ENCODE peak calls at places on chromosomes 1 and 21, in four cellular contexts. One of them, this sample, is unnamed.

GRCh38 chr1:47424336-47424982 is 8.4 kb downstream of the FOXE3 start:
- DNase-seq in CD4-positive, alpha-beta T cell: no peak
- DNase-seq in PC-9: peak; percentile 51
- DNase-seq in neural crest cell: peak; percentile 53
- DNase-seq in this sample: no peak

GRCh38 chr1:48077860-48078259 is 80.7 kb upstream of the TRABD2B start:
- DNase-seq in neural crest cell: no peak
- DNase-seq in PC-9: no peak
- DNase-seq in CD4-positive, alpha-beta T cell: no peak
- DNase-seq in this sample: no peak

GRCh38 chr21:14567557-14568279 is 21.6 kb upstream of the SAMSN1 start:
- DNase-seq in neural crest cell: no peak
- DNase-seq in CD4-positive, alpha-beta T cell: no peak
- DNase-seq in PC-9: no peak
- DNase-seq in this sample: no peak

GRCh38 chr1:86227026-86227425 is 70.5 kb upstream of the COL24A1 start:
- DNase-seq in neural crest cell: no peak
- DNase-seq in PC-9: no peak
- DNase-seq in CD4-positive, alpha-beta T cell: no peak
- DNase-seq in this sample: no peak

GRCh38 chr1:43668956-43669355 is 19.0 kb downstream of the KDM4A start:
- DNase-seq in CD4-positive, alpha-beta T cell: no peak
- DNase-seq in PC-9: no peak
- DNase-seq in neural crest cell: no peak
- DNase-seq in this sample: no peak

GRCh38 chr1:77929806-77930205 is 41.4 kb downstream of the NEXN start:
- DNase-seq in PC-9: no peak
- DNase-seq in neural crest cell: no peak
- DNase-seq in CD4-positive, alpha-beta T cell: no peak
- DNase-seq in this sample: no peak

GRCh38 chr1:27137544-27138075 is 17.3 kb downstream of the SLC9A1 start:
- DNase-seq in PC-9: no peak
- DNase-seq in CD4-positive, alpha-beta T cell: no peak
- DNase-seq in neural crest cell: peak; percentile 36
- DNase-seq in this sample: no peak

GRCh38 chr1:226644541-226645176 is 94.4 kb downstream of the ITPKB start:
- DNase-seq in PC-9: peak; percentile 60
- DNase-seq in neural crest cell: no peak
- DNase-seq in CD4-positive, alpha-beta T cell: no peak
- DNase-seq in this sample: no peak

GRCh38 chr1:4027492-4028138 is 127.5 kb upstream of the C1orf174 start:
- DNase-seq in CD4-positive, alpha-beta T cell: no peak
- DNase-seq in PC-9: no peak
- DNase-seq in neural crest cell: no peak
- DNase-seq in this sample: no peak

GRCh38 chr21:35861656-35862055 is 198.7 kb downstream of the SETD4 start:
- DNase-seq in CD4-positive, alpha-beta T cell: no peak
- DNase-seq in neural crest cell: no peak
- DNase-seq in PC-9: no peak
- DNase-seq in this sample: no peak

GRCh38 chr1:43058545-43059360 is 100.1 kb upstream of the SLC2A1 start:
- DNase-seq in PC-9: no peak
- DNase-seq in CD4-positive, alpha-beta T cell: no peak
- DNase-seq in neural crest cell: no peak
- DNase-seq in this sample: no peak

GRCh38 chr1:150973826-150974579 is 632 bp downstream of the CERS2 start:
- DNase-seq in PC-9: no peak
- DNase-seq in neural crest cell: no peak
- DNase-seq in CD4-positive, alpha-beta T cell: peak; percentile 11
- DNase-seq in this sample: no peak

GRCh38 chr1:47442844-47443529 is 5.1 kb downstream of the FOXD2 start:
- DNase-seq in neural crest cell: no peak
- DNase-seq in CD4-positive, alpha-beta T cell: no peak
- DNase-seq in PC-9: no peak
- DNase-seq in this sample: no peak

GRCh38 chr1:156832434-156832833 is 15.8 kb upstream of the SH2D2A start:
- DNase-seq in CD4-positive, alpha-beta T cell: no peak
- DNase-seq in neural crest cell: no peak
- DNase-seq in PC-9: no peak
- DNase-seq in this sample: no peak
- TF ChIP-seq CTCF in CD4-positive, alpha-beta T cell: no peak
- TF ChIP-seq CTCF in neural crest cell: no peak
- TF ChIP-seq CTCF in PC-9: no peak
- TF ChIP-seq CTCF in this sample: no peak

GRCh38 chr1:91487469-91487868 is 13.2 kb upstream of the CDC7 start:
- DNase-seq in neural crest cell: no peak
- DNase-seq in PC-9: no peak
- DNase-seq in CD4-positive, alpha-beta T cell: no peak
- DNase-seq in this sample: no peak
- TF ChIP-seq CTCF in neural crest cell: no peak
- TF ChIP-seq CTCF in PC-9: no peak
- TF ChIP-seq CTCF in CD4-positive, alpha-beta T cell: no peak
- TF ChIP-seq CTCF in this sample: no peak

DNA sequence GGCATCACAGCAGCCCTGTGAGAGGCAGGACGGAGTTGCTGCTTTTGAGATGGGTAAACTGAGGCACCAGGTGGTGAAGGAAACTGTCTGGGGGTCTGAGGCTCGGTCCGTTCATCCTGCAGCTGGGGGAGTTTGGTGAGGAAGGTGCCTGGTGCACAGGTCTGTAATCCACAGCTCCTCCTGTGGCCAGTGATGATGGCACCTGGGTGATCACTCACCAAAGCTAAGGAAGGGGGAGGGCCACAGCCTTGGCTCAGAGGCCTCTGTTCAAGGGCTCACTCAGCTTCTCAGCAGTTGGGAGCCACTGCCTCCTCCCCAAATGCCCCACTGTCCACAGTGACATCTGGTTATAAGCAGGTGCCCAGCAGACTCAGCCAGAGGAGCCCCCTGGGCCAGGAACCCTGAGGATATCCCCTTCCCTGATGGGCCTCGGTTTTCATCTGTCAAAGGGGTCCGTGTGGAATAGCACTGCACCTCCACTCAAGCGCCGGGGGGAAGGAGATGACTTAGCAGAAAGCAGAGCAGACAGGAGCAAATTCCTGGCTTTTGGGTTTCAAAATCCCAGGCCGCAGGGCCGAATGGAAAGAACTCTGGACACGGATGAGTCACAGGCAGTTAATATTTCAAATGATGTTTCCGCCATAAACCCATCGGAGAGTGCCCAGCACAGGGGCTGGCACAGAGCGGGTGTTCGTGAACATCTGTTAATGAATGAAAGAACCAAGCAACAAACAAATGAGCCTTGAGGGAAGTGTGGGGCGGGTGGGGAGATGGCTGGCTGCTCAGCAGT is 82.8 kb downstream of the DMRTB1 start:
- DNase-seq in PC-9: peak; percentile 89
- DNase-seq in CD4-positive, alpha-beta T cell: no peak
- DNase-seq in neural crest cell: no peak
- DNase-seq in this sample: no peak
- TF ChIP-seq CTCF in PC-9: peak; percentile 78
- TF ChIP-seq CTCF in CD4-positive, alpha-beta T cell: no peak
- TF ChIP-seq CTCF in neural crest cell: peak; percentile 33
- TF ChIP-seq CTCF in this sample: peak; percentile 46

DNA sequence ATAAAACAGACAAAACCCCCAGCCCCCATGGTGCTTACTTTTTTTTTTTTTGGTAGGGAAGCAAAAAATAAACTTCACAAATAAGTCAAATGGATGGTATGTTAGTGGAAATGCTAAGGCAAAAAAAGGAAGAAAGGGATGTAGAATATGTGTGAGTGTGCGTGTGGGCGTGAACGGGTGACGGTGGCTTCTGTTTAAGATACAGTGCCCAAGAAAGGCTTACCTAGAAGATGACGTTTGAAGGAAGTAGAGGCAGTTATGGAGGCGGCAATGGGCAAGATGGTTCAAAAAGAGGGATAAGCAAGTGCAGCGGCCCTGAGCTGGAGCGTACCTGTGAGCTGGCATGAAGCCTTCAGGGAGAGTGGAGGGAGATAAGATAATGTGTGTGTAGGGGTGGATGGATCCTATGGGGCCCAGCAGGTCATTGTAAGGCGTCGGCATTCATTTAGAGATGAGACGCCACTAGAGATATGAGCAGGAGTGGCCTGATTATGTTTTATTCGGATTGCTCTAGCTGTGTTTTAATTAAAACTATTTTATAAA is 19.9 kb downstream of the LEPR start:
- DNase-seq in CD4-positive, alpha-beta T cell: no peak
- DNase-seq in neural crest cell: no peak
- DNase-seq in PC-9: no peak
- DNase-seq in this sample: no peak
- TF ChIP-seq CTCF in CD4-positive, alpha-beta T cell: no peak
- TF ChIP-seq CTCF in neural crest cell: no peak
- TF ChIP-seq CTCF in PC-9: no peak
- TF ChIP-seq CTCF in this sample: no peak

GRCh38 chr1:23080885-23081284 is 61.6 kb downstream of the KDM1A start:
- DNase-seq in CD4-positive, alpha-beta T cell: no peak
- DNase-seq in neural crest cell: no peak
- DNase-seq in PC-9: no peak
- DNase-seq in this sample: no peak

GRCh38 chr1:23079025-23079424 is 59.8 kb downstream of the KDM1A start:
- DNase-seq in neural crest cell: no peak
- DNase-seq in PC-9: no peak
- DNase-seq in CD4-positive, alpha-beta T cell: no peak
- DNase-seq in this sample: no peak

GRCh38 chr1:23083714-23084480 is 64.6 kb downstream of the KDM1A start:
- DNase-seq in PC-9: no peak
- DNase-seq in neural crest cell: no peak
- DNase-seq in CD4-positive, alpha-beta T cell: no peak
- DNase-seq in this sample: no peak

GRCh38 chr1:23084880-23085279 is 65.6 kb downstream of the KDM1A start:
- DNase-seq in PC-9: no peak
- DNase-seq in CD4-positive, alpha-beta T cell: no peak
- DNase-seq in neural crest cell: no peak
- DNase-seq in this sample: no peak

DNA sequence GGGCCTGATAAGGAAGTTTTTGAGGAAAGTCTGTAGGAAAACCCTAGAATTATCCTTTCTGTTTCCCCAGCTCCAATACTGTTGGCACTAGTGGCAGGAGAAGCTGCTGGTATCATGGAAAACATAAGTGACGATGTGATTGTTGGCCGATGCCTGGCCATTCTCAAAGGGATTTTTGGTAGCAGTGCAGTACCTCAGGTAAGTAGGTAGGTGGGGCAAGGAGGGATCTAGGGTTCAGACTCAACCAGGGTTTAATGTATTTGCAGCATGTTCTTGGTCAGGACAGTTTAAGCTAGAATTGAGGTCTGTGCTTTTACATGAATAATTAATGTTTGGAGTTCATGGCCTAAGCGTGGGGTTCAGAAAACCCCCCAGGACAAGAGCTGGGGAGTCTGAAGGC is 62.1 kb downstream of the KDM1A start:
- DNase-seq in PC-9: no peak
- DNase-seq in neural crest cell: no peak
- DNase-seq in CD4-positive, alpha-beta T cell: no peak
- DNase-seq in this sample: no peak
- TF ChIP-seq CTCF in PC-9: peak; percentile 53
- TF ChIP-seq CTCF in neural crest cell: peak; percentile 50
- TF ChIP-seq CTCF in CD4-positive, alpha-beta T cell: no peak
- TF ChIP-seq CTCF in this sample: peak; percentile 45

DNA sequence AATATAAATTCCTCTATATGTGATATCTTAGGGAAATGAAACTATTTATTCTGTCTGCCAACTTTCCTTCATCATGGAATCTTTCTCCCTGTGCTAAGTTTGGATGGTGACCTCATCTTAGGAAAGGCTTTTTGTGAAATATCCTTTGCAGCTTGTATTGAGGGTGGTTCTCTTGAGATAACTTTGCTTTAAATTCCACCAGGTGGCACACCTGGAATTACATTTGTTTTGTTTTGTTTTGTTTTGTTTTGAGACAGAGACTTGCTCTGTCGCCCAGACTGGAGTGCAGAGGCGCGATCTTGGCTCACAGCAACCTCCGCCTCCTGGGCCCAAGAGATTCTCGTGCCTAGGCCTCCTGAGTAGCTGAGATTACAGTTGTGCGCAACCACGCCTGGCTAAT is 7.6 kb upstream of the CD1A start:
- DNase-seq in CD4-positive, alpha-beta T cell: no peak
- DNase-seq in neural crest cell: no peak
- DNase-seq in PC-9: no peak
- DNase-seq in this sample: no peak
- TF ChIP-seq CTCF in CD4-positive, alpha-beta T cell: no peak
- TF ChIP-seq CTCF in neural crest cell: no peak
- TF ChIP-seq CTCF in PC-9: peak; percentile 44
- TF ChIP-seq CTCF in this sample: no peak

GRCh38 chr1:14608308-14608707 is 9.8 kb downstream of the KAZN start:
- DNase-seq in PC-9: no peak
- DNase-seq in neural crest cell: no peak
- DNase-seq in CD4-positive, alpha-beta T cell: no peak
- DNase-seq in this sample: no peak

GRCh38 chr1:14604414-14604813 is 5.9 kb downstream of the KAZN start:
- DNase-seq in PC-9: no peak
- DNase-seq in CD4-positive, alpha-beta T cell: no peak
- DNase-seq in neural crest cell: no peak
- DNase-seq in this sample: no peak

GRCh38 chr1:14605945-14606344 is 7.5 kb downstream of the KAZN start:
- DNase-seq in PC-9: no peak
- DNase-seq in neural crest cell: no peak
- DNase-seq in CD4-positive, alpha-beta T cell: no peak
- DNase-seq in this sample: no peak

GRCh38 chr1:14607295-14607694 is 8.8 kb downstream of the KAZN start:
- DNase-seq in neural crest cell: no peak
- DNase-seq in CD4-positive, alpha-beta T cell: no peak
- DNase-seq in PC-9: no peak
- DNase-seq in this sample: no peak

GRCh38 chr1:14606632-14607031 is 8.1 kb downstream of the KAZN start:
- DNase-seq in CD4-positive, alpha-beta T cell: no peak
- DNase-seq in PC-9: no peak
- DNase-seq in neural crest cell: no peak
- DNase-seq in this sample: no peak
- TF ChIP-seq CTCF in CD4-positive, alpha-beta T cell: no peak
- TF ChIP-seq CTCF in PC-9: no peak
- TF ChIP-seq CTCF in neural crest cell: peak; percentile 50
- TF ChIP-seq CTCF in this sample: peak; percentile 55

GRCh38 chr1:187476671-187477070 is 647.9 kb downstream of the PLA2G4A start:
- DNase-seq in PC-9: no peak
- DNase-seq in neural crest cell: no peak
- DNase-seq in CD4-positive, alpha-beta T cell: no peak
- DNase-seq in this sample: no peak
- TF ChIP-seq CTCF in PC-9: peak; percentile 61
- TF ChIP-seq CTCF in neural crest cell: peak; percentile 49
- TF ChIP-seq CTCF in CD4-positive, alpha-beta T cell: no peak
- TF ChIP-seq CTCF in this sample: peak; percentile 44

GRCh38 chr1:208652300-208653160 is 408.3 kb upstream of the PLXNA2 start:
- DNase-seq in PC-9: no peak
- DNase-seq in CD4-positive, alpha-beta T cell: no peak
- DNase-seq in neural crest cell: peak; percentile 52
- DNase-seq in this sample: peak; percentile 23

DNA sequence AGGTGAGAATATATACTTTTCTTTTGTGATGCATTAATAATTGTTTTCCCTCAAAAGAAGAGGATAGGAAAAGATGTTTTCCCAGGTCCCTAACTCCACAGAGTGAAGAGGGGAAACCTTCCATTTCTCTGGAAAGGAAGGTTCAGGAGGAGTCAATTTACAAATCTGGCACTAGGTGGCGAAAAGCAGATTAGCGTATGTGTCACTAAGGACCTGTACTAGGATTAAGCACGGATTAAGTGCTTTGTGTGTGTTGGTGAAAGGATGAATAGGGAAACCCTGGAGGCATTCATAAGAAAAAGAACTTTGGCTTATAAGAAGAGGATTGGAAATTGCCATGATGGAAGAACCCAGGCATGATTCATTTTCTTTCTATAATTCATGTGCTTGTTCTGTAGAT is 410.1 kb upstream of the PLXNA2 start:
- DNase-seq in neural crest cell: no peak
- DNase-seq in PC-9: no peak
- DNase-seq in CD4-positive, alpha-beta T cell: no peak
- DNase-seq in this sample: no peak
- TF ChIP-seq CTCF in neural crest cell: peak; percentile 56
- TF ChIP-seq CTCF in PC-9: no peak
- TF ChIP-seq CTCF in CD4-positive, alpha-beta T cell: no peak
- TF ChIP-seq CTCF in this sample: peak; percentile 50

GRCh38 chr1:2311184-2312032 is 79.9 kb downstream of the MORN1 start:
- DNase-seq in neural crest cell: peak; percentile 59
- DNase-seq in PC-9: peak; percentile 43
- DNase-seq in CD4-positive, alpha-beta T cell: peak; percentile 54
- DNase-seq in this sample: peak; percentile 49
- TF ChIP-seq CTCF in neural crest cell: peak; percentile 61
- TF ChIP-seq CTCF in PC-9: peak; percentile 39
- TF ChIP-seq CTCF in CD4-positive, alpha-beta T cell: peak; percentile 33
- TF ChIP-seq CTCF in this sample: peak; percentile 62

This sample was measured in progenitor cell of endocrine pancreas.